ENCODE peak calls at places on chromosomes 2 and 18, in four cellular contexts. One of them, this sample, is unnamed.
A peak's percentile ranks its signal among the peaks of the same experiment; 100 is the strongest.

GRCh38 chr2:152309352-152310214 is 25.4 kb upstream of the FMNL2 start:
- DNase-seq in chondrocyte: no peak
- DNase-seq in stimulated activated naive CD8-positive, alpha-beta T cell treated with anti-CD3 and anti-CD28 coated beads, Interleukin-15, Interleukin-2, amounts not matched to agents 100 U/mL and 50 U/mL, for 24 hours: no peak
- DNase-seq in activated effector memory CD4-positive, alpha-beta T cell treated with Interleukin-2 at 50 U/mL for 16 hours: no peak
- DNase-seq in this sample: no peak

GRCh38 chr18:9614401-9615279 is at the start of gene PPP4R1:
- DNase-seq in activated effector memory CD4-positive, alpha-beta T cell treated with Interleukin-2 at 50 U/mL for 16 hours: peak; percentile 58
- DNase-seq in chondrocyte: peak; percentile 95
- DNase-seq in stimulated activated naive CD8-positive, alpha-beta T cell treated with anti-CD3 and anti-CD28 coated beads, Interleukin-15, Interleukin-2, amounts not matched to agents 100 U/mL and 50 U/mL, for 24 hours: peak; percentile 75
- DNase-seq in this sample: peak; percentile 80

GRCh38 chr18:54924948-54925347 is 34.3 kb downstream of the CCDC68 start:
- DNase-seq in stimulated activated naive CD8-positive, alpha-beta T cell treated with anti-CD3 and anti-CD28 coated beads, Interleukin-15, Interleukin-2, amounts not matched to agents 100 U/mL and 50 U/mL, for 24 hours: no peak
- DNase-seq in chondrocyte: no peak
- DNase-seq in activated effector memory CD4-positive, alpha-beta T cell treated with Interleukin-2 at 50 U/mL for 16 hours: no peak
- DNase-seq in this sample: no peak

GRCh38 chr2:103823847-103824246 is 1030.1 kb upstream of the POU3F3 start:
- DNase-seq in stimulated activated naive CD8-positive, alpha-beta T cell treated with anti-CD3 and anti-CD28 coated beads, Interleukin-15, Interleukin-2, amounts not matched to agents 100 U/mL and 50 U/mL, for 24 hours: no peak
- DNase-seq in activated effector memory CD4-positive, alpha-beta T cell treated with Interleukin-2 at 50 U/mL for 16 hours: no peak
- DNase-seq in chondrocyte: no peak
- DNase-seq in this sample: no peak

GRCh38 chr2:42480402-42480801 is 13.4 kb downstream of the KCNG3 start:
- DNase-seq in activated effector memory CD4-positive, alpha-beta T cell treated with Interleukin-2 at 50 U/mL for 16 hours: no peak
- DNase-seq in stimulated activated naive CD8-positive, alpha-beta T cell treated with anti-CD3 and anti-CD28 coated beads, Interleukin-15, Interleukin-2, amounts not matched to agents 100 U/mL and 50 U/mL, for 24 hours: no peak
- DNase-seq in chondrocyte: no peak
- DNase-seq in this sample: peak; percentile 23

GRCh38 chr2:212831671-212832199 is 293.1 kb upstream of the ERBB4 start:
- DNase-seq in stimulated activated naive CD8-positive, alpha-beta T cell treated with anti-CD3 and anti-CD28 coated beads, Interleukin-15, Interleukin-2, amounts not matched to agents 100 U/mL and 50 U/mL, for 24 hours: no peak
- DNase-seq in activated effector memory CD4-positive, alpha-beta T cell treated with Interleukin-2 at 50 U/mL for 16 hours: no peak
- DNase-seq in chondrocyte: peak; percentile 92
- DNase-seq in this sample: no peak

GRCh38 chr2:104340879-104341812 is 512.8 kb upstream of the POU3F3 start:
- DNase-seq in activated effector memory CD4-positive, alpha-beta T cell treated with Interleukin-2 at 50 U/mL for 16 hours: no peak
- DNase-seq in chondrocyte: no peak
- DNase-seq in stimulated activated naive CD8-positive, alpha-beta T cell treated with anti-CD3 and anti-CD28 coated beads, Interleukin-15, Interleukin-2, amounts not matched to agents 100 U/mL and 50 U/mL, for 24 hours: no peak
- DNase-seq in this sample: no peak

GRCh38 chr2:226971770-226972169 is 135.9 kb downstream of the RHBDD1 start:
- DNase-seq in chondrocyte: no peak
- DNase-seq in activated effector memory CD4-positive, alpha-beta T cell treated with Interleukin-2 at 50 U/mL for 16 hours: no peak
- DNase-seq in stimulated activated naive CD8-positive, alpha-beta T cell treated with anti-CD3 and anti-CD28 coated beads, Interleukin-15, Interleukin-2, amounts not matched to agents 100 U/mL and 50 U/mL, for 24 hours: no peak
- DNase-seq in this sample: no peak

GRCh38 chr2:17627434-17627833 is 86.9 kb downstream of the VSNL1 start:
- DNase-seq in stimulated activated naive CD8-positive, alpha-beta T cell treated with anti-CD3 and anti-CD28 coated beads, Interleukin-15, Interleukin-2, amounts not matched to agents 100 U/mL and 50 U/mL, for 24 hours: no peak
- DNase-seq in chondrocyte: no peak
- DNase-seq in activated effector memory CD4-positive, alpha-beta T cell treated with Interleukin-2 at 50 U/mL for 16 hours: no peak
- DNase-seq in this sample: no peak

GRCh38 chr2:17878222-17879136 is at the start of gene KCNS3:
- DNase-seq in stimulated activated naive CD8-positive, alpha-beta T cell treated with anti-CD3 and anti-CD28 coated beads, Interleukin-15, Interleukin-2, amounts not matched to agents 100 U/mL and 50 U/mL, for 24 hours: peak; percentile 15
- DNase-seq in chondrocyte: no peak
- DNase-seq in activated effector memory CD4-positive, alpha-beta T cell treated with Interleukin-2 at 50 U/mL for 16 hours: no peak
- DNase-seq in this sample: peak; percentile 42

GRCh38 chr2:83787189-83787588 is 671.9 kb downstream of the SUCLG1 start:
- DNase-seq in stimulated activated naive CD8-positive, alpha-beta T cell treated with anti-CD3 and anti-CD28 coated beads, Interleukin-15, Interleukin-2, amounts not matched to agents 100 U/mL and 50 U/mL, for 24 hours: no peak
- DNase-seq in activated effector memory CD4-positive, alpha-beta T cell treated with Interleukin-2 at 50 U/mL for 16 hours: no peak
- DNase-seq in chondrocyte: no peak
- DNase-seq in this sample: no peak

GRCh38 chr2:43270461-43270860 is 44.1 kb upstream of the ZFP36L2 start:
- DNase-seq in stimulated activated naive CD8-positive, alpha-beta T cell treated with anti-CD3 and anti-CD28 coated beads, Interleukin-15, Interleukin-2, amounts not matched to agents 100 U/mL and 50 U/mL, for 24 hours: no peak
- DNase-seq in activated effector memory CD4-positive, alpha-beta T cell treated with Interleukin-2 at 50 U/mL for 16 hours: no peak
- DNase-seq in chondrocyte: no peak
- DNase-seq in this sample: no peak